ENCODE peak calls at places on chromosomes 6 and 20, in nine cellular contexts. R is AG09309, S is HCT116, T is kidney, E is AG04450, V is bronchial epithelial cell, B is fibroblast of pulmonary artery, D is cardiac fibroblast, X is sigmoid colon. M is an unnamed sample.

GRCh38 chr20:24785141-24785924 is 163.7 kb upstream of the CST7 start:
- DNase-seq in R (peak; percentile 42), S (no peak), T (peak; percentile 49), E (no peak), V (peak; percentile 45), B (peak; percentile 22), D (peak; percentile 20), X (no peak), M (peak; percentile 23)

GRCh38 chr6:116975600-116975999 is 98.6 kb downstream of the RFX6 start:
- DNase-seq in R (no peak), S (no peak), T (no peak), E (no peak), V (peak; percentile 57), B (no peak), D (peak; percentile 49), X (no peak), M (peak; percentile 8)

GRCh38 chr6:35359744-35360348 is 17.5 kb downstream of the PPARD start:
- DNase-seq in R (peak; percentile 75), S (no peak), T (peak; percentile 87), E (no peak), V (peak; percentile 32), B (peak; percentile 85), D (peak; percentile 87), X (peak; percentile 83), M (peak; percentile 50)

GRCh38 chr6:129863664-129864063 is 2.5 kb upstream of the TMEM244 start:
- DNase-seq in R (no peak), S (peak; percentile 77), T (no peak), E (peak; percentile 55), V (peak; percentile 90), B (no peak), D (peak; percentile 83), X (no peak), M (peak; percentile 75)

GRCh38 chr6:150352321-150353296 is 16.2 kb upstream of the IYD start:
- DNase-seq in R (peak; percentile 67), S (no peak), T (no peak), E (no peak), V (peak; percentile 18), B (peak; percentile 57), D (peak; percentile 76), X (no peak), M (peak; percentile 74)

GRCh38 chr6:146770965-146771735 is 172.4 kb downstream of the ADGB start:
- DNase-seq in R (no peak), S (no peak), T (peak; percentile 65), E (no peak), V (no peak), B (no peak), D (no peak), X (peak; percentile 83), M (no peak)

GRCh38 chr6:131914967-131915751 is 36.0 kb downstream of the CCN2 start:
- DNase-seq in R (no peak), S (peak; percentile 68), T (no peak), E (peak; percentile 74), V (peak; percentile 75), B (peak; percentile 89), D (peak; percentile 91), X (peak; percentile 81), M (peak; percentile 89)

GRCh38 chr6:40586800-40587201 is 363 bp downstream of the LRFN2 start:
- DNase-seq in R (no peak), S (no peak), T (peak; percentile 68), E (no peak), V (no peak), B (no peak), D (no peak), X (no peak), M (no peak)

GRCh38 chr20:52083627-52084232 is 107.8 kb downstream of the ZFP64 start:
- DNase-seq in R (peak; percentile 49), S (peak; percentile 54), T (no peak), E (peak; percentile 54), V (peak; percentile 61), B (peak; percentile 83), D (peak; percentile 79), X (peak; percentile 66), M (peak; percentile 85)

GRCh38 chr20:41418739-41419293 is 52.2 kb upstream of the EMILIN3 start:
- DNase-seq in R (no peak), S (no peak), T (no peak), E (no peak), V (no peak), B (no peak), D (no peak), X (no peak), M (no peak)

GRCh38 chr6:33620584-33621395 is at the start of gene ITPR3:
- DNase-seq in R (peak; percentile 16), S (peak; percentile 37), T (peak; percentile 91), E (no peak), V (peak; percentile 67), B (peak; percentile 92), D (peak; percentile 88), X (peak; percentile 80), M (no peak)

GRCh38 chr6:129280719-129281118 is 397.8 kb downstream of the LAMA2 start:
- DNase-seq in R (no peak), S (no peak), T (no peak), E (no peak), V (no peak), B (no peak), D (peak; percentile 8), X (no peak), M (no peak)

GRCh38 chr6:70413829-70414494 is 654 bp downstream of the FAM135A start:
- DNase-seq in R (no peak), S (no peak), T (no peak), E (no peak), V (peak; percentile 21), B (no peak), D (peak; percentile 18), X (no peak), M (no peak)

GRCh38 chr6:101208152-101208551 is 185.4 kb upstream of the GRIK2 start:
- DNase-seq in R (no peak), S (no peak), T (no peak), E (no peak), V (no peak), B (no peak), D (no peak), X (no peak), M (no peak)

GRCh38 chr20:31565699-31566331 is 39.3 kb upstream of the ID1 start:
- DNase-seq in R (no peak), S (no peak), T (no peak), E (no peak), V (peak; percentile 98), B (no peak), D (no peak), X (no peak), M (no peak)

GRCh38 chr6:72554761-72555221 is 67.1 kb upstream of the KCNQ5 start:
- DNase-seq in R (no peak), S (no peak), T (no peak), E (no peak), V (peak; percentile 33), B (peak; percentile 19), D (peak; percentile 59), X (no peak), M (no peak)

GRCh38 chr6:4647414-4648365 is 128.5 kb upstream of the CDYL start:
- DNase-seq in R (peak; percentile 8), S (peak; percentile 74), T (peak; percentile 90), E (peak; percentile 53), V (peak; percentile 51), B (peak; percentile 86), D (peak; percentile 82), X (peak; percentile 93), M (peak; percentile 26)

GRCh38 chr6:14501914-14502313 is 384.3 kb downstream of the CD83 start:
- DNase-seq in R (no peak), S (no peak), T (no peak), E (no peak), V (peak; percentile 37), B (no peak), D (peak; percentile 14), X (no peak), M (no peak)

GRCh38 chr20:10509411-10509810 is 74.3 kb downstream of the SLX4IP start:
- DNase-seq in R (no peak), S (no peak), T (no peak), E (no peak), V (no peak), B (no peak), D (peak; percentile 21), X (no peak), M (no peak)

GRCh38 chr20:2867081-2867860 is 6.0 kb upstream of the PTPRA start:
- DNase-seq in R (no peak), S (no peak), T (no peak), E (no peak), V (no peak), B (no peak), D (no peak), X (no peak), M (no peak)

GRCh38 chr20:62143976-62144825 is 632 bp downstream of the SS18L1 start:
- DNase-seq in R (peak; percentile 21), S (no peak), T (no peak), E (no peak), V (peak; percentile 38), B (peak; percentile 68), D (peak; percentile 71), X (peak; percentile 80), M (peak; percentile 69)
- TF ChIP-seq CTCF in R (no peak), S (no peak), T (no peak), E (no peak), V (no peak), B (no peak), D (no peak), X (no peak), M (no peak)

GRCh38 chr6:52393780-52394179 is 26.4 kb upstream of the EFHC1 start:
- DNase-seq in R (no peak), S (no peak), T (no peak), E (no peak), V (no peak), B (no peak), D (no peak), X (no peak), M (no peak)
- H3K4me3 ChIP-seq in R (no peak overlapping the region), S (no peak overlapping the region), T (no peak overlapping the region), E (no peak overlapping the region), V (no peak overlapping the region), B (no peak overlapping the region), D (no peak overlapping the region), X (no peak overlapping the region), M (no peak overlapping the region)

GRCh38 chr6:37640776-37641395 is 56.8 kb downstream of the MDGA1 start:
- DNase-seq in R (no peak), S (no peak), T (no peak), E (no peak), V (no peak), B (no peak), D (no peak), X (no peak), M (no peak)
- TF ChIP-seq CTCF in R (no peak), S (no peak), T (no peak), E (no peak), V (peak; percentile 9), B (no peak), D (no peak), X (no peak), M (no peak)

DNA sequence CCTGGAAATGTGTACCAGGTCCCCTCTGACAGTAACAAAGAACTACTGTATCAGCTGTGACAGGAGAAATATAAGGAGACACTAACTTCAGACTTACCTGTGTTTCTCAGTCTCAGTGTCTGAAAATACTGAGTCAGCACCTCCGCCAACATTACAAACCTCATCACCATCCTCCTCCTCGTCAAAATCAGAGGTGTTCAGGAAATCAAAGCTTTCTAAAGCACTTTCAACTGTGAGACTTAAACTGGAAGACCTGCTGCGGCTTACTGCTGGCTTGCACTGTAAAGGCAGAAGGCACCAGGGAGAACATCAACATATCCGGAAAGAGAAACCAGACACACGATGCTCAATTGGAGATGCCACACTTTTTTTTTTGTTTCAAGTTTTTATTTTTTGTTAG is 40.3 kb upstream of the ARMH2 start:
- DNase-seq in R (no peak), S (no peak), T (no peak), E (no peak), V (no peak), B (no peak), D (no peak), X (no peak), M (no peak)
- H3K4me3 ChIP-seq in R (no peak overlapping the region), S (no peak overlapping the region), T (no peak overlapping the region), E (no peak overlapping the region), V (no peak overlapping the region), B (no peak overlapping the region), D (no peak overlapping the region), X (no peak overlapping the region), M (no peak overlapping the region)